ENCODE peak calls at places on chromosomes 11 and 22, in nine cellular contexts. One of them, this sample, is unnamed.

GRCh38 chr11:21514298-21514697 is 678.6 kb upstream of the ANO5 start:
- DNase-seq in fibroblast of mammary gland: no peak
- DNase-seq in HepG2: peak
- DNase-seq in foreskin fibroblast: no peak
- DNase-seq in psoas muscle: no peak
- DNase-seq in heart right ventricle: no peak
- DNase-seq in HFF-Myc: no peak
- DNase-seq in AG04449: no peak
- DNase-seq in astrocyte of the spinal cord: no peak
- DNase-seq in this sample: no peak

GRCh38 chr11:133388975-133389568 is 143.2 kb downstream of the OPCML start:
- DNase-seq in HepG2: no peak
- DNase-seq in heart right ventricle: no peak
- DNase-seq in foreskin fibroblast: no peak
- DNase-seq in HFF-Myc: no peak
- DNase-seq in psoas muscle: no peak
- DNase-seq in AG04449: no peak
- DNase-seq in fibroblast of mammary gland: no peak
- DNase-seq in astrocyte of the spinal cord: no peak
- DNase-seq in this sample: no peak

GRCh38 chr11:125224391-125225015 is 60.0 kb downstream of the PKNOX2 start:
- DNase-seq in astrocyte of the spinal cord: peak
- DNase-seq in HFF-Myc: no peak
- DNase-seq in heart right ventricle: peak
- DNase-seq in HepG2: peak
- DNase-seq in AG04449: no peak
- DNase-seq in fibroblast of mammary gland: peak
- DNase-seq in psoas muscle: no peak
- DNase-seq in foreskin fibroblast: peak
- DNase-seq in this sample: no peak

GRCh38 chr11:60204922-60205321 is 22.0 kb upstream of the MS4A6A start:
- DNase-seq in astrocyte of the spinal cord: no peak
- DNase-seq in fibroblast of mammary gland: no peak
- DNase-seq in HFF-Myc: no peak
- DNase-seq in heart right ventricle: no peak
- DNase-seq in psoas muscle: no peak
- DNase-seq in foreskin fibroblast: no peak
- DNase-seq in HepG2: no peak
- DNase-seq in AG04449: no peak
- DNase-seq in this sample: no peak

GRCh38 chr11:14644396-14645246 is 1.0 kb downstream of the PDE3B start:
- DNase-seq in HepG2: peak
- DNase-seq in HFF-Myc: no peak
- DNase-seq in foreskin fibroblast: peak
- DNase-seq in astrocyte of the spinal cord: peak
- DNase-seq in psoas muscle: peak
- DNase-seq in fibroblast of mammary gland: no peak
- DNase-seq in AG04449: no peak
- DNase-seq in heart right ventricle: peak
- DNase-seq in this sample: no peak

GRCh38 chr11:16632295-16633200 is 105.9 kb upstream of the C11orf58 start:
- DNase-seq in HepG2: peak
- DNase-seq in HFF-Myc: no peak
- DNase-seq in AG04449: no peak
- DNase-seq in heart right ventricle: no peak
- DNase-seq in foreskin fibroblast: no peak
- DNase-seq in psoas muscle: no peak
- DNase-seq in astrocyte of the spinal cord: peak
- DNase-seq in fibroblast of mammary gland: no peak
- DNase-seq in this sample: no peak

GRCh38 chr22:42277232-42277753 is 6.8 kb upstream of the TCF20 start:
- DNase-seq in heart right ventricle: no peak
- DNase-seq in HFF-Myc: no peak
- DNase-seq in foreskin fibroblast: no peak
- DNase-seq in HepG2: no peak
- DNase-seq in astrocyte of the spinal cord: no peak
- DNase-seq in psoas muscle: no peak
- DNase-seq in AG04449: no peak
- DNase-seq in fibroblast of mammary gland: no peak
- DNase-seq in this sample: no peak

GRCh38 chr22:25176175-25176574 is 23.5 kb upstream of the CRYBB3 start:
- DNase-seq in AG04449: no peak
- DNase-seq in foreskin fibroblast: no peak
- DNase-seq in HepG2: no peak
- DNase-seq in heart right ventricle: no peak
- DNase-seq in psoas muscle: no peak
- DNase-seq in HFF-Myc: no peak
- DNase-seq in fibroblast of mammary gland: no peak
- DNase-seq in astrocyte of the spinal cord: no peak
- DNase-seq in this sample: no peak

GRCh38 chr11:71502026-71502425 is 25.0 kb upstream of the KRTAP5-7 start:
- DNase-seq in HFF-Myc: no peak
- DNase-seq in HepG2: no peak
- DNase-seq in AG04449: no peak
- DNase-seq in foreskin fibroblast: no peak
- DNase-seq in psoas muscle: no peak
- DNase-seq in fibroblast of mammary gland: no peak
- DNase-seq in astrocyte of the spinal cord: no peak
- DNase-seq in heart right ventricle: no peak
- DNase-seq in this sample: no peak

GRCh38 chr11:67492801-67493547 is 10.1 kb downstream of the AIP start:
- DNase-seq in HFF-Myc: no peak
- DNase-seq in HepG2: no peak
- DNase-seq in foreskin fibroblast: no peak
- DNase-seq in psoas muscle: no peak
- DNase-seq in fibroblast of mammary gland: no peak
- DNase-seq in astrocyte of the spinal cord: no peak
- DNase-seq in AG04449: no peak
- DNase-seq in heart right ventricle: no peak
- DNase-seq in this sample: no peak

GRCh38 chr22:46997311-46997970 is 235.0 kb downstream of the TBC1D22A start:
- DNase-seq in fibroblast of mammary gland: no peak
- DNase-seq in foreskin fibroblast: no peak
- DNase-seq in HepG2: no peak
- DNase-seq in AG04449: no peak
- DNase-seq in psoas muscle: no peak
- DNase-seq in HFF-Myc: no peak
- DNase-seq in astrocyte of the spinal cord: no peak
- DNase-seq in heart right ventricle: no peak
- DNase-seq in this sample: no peak

GRCh38 chr22:39718206-39718605 is 147.7 kb downstream of the CACNA1I start:
- DNase-seq in astrocyte of the spinal cord: no peak
- DNase-seq in HFF-Myc: no peak
- DNase-seq in HepG2: no peak
- DNase-seq in fibroblast of mammary gland: no peak
- DNase-seq in foreskin fibroblast: no peak
- DNase-seq in heart right ventricle: no peak
- DNase-seq in psoas muscle: no peak
- DNase-seq in AG04449: no peak
- DNase-seq in this sample: no peak
- TF ChIP-seq CTCF in astrocyte of the spinal cord: no peak
- TF ChIP-seq CTCF in HFF-Myc: no peak
- TF ChIP-seq CTCF in HepG2: no peak
- TF ChIP-seq CTCF in fibroblast of mammary gland: no peak
- TF ChIP-seq CTCF in foreskin fibroblast: no peak
- TF ChIP-seq CTCF in heart right ventricle: no peak
- TF ChIP-seq CTCF in psoas muscle: no peak
- TF ChIP-seq CTCF in AG04449: no peak
- TF ChIP-seq CTCF in this sample: no peak

GRCh38 chr11:8806974-8807373 is 104.0 kb upstream of the AKIP1 start:
- DNase-seq in astrocyte of the spinal cord: no peak
- DNase-seq in heart right ventricle: no peak
- DNase-seq in HepG2: no peak
- DNase-seq in psoas muscle: no peak
- DNase-seq in foreskin fibroblast: no peak
- DNase-seq in HFF-Myc: no peak
- DNase-seq in AG04449: no peak
- DNase-seq in fibroblast of mammary gland: no peak
- DNase-seq in this sample: no peak
- H3K4me3 ChIP-seq in astrocyte of the spinal cord: no peak
- H3K4me3 ChIP-seq in heart right ventricle: no peak
- H3K4me3 ChIP-seq in HepG2: no peak
- H3K4me3 ChIP-seq in psoas muscle: peak
- H3K4me3 ChIP-seq in foreskin fibroblast: peak
- H3K4me3 ChIP-seq in HFF-Myc: peak
- H3K4me3 ChIP-seq in AG04449: peak
- H3K4me3 ChIP-seq in fibroblast of mammary gland: no peak
- H3K4me3 ChIP-seq in this sample: no peak

GRCh38 chr11:31045335-31045734 is 324.2 kb downstream of the DCDC1 start:
- DNase-seq in HFF-Myc: no peak
- DNase-seq in psoas muscle: no peak
- DNase-seq in AG04449: no peak
- DNase-seq in foreskin fibroblast: no peak
- DNase-seq in HepG2: peak
- DNase-seq in astrocyte of the spinal cord: peak
- DNase-seq in fibroblast of mammary gland: peak
- DNase-seq in heart right ventricle: no peak
- DNase-seq in this sample: peak
- TF ChIP-seq CTCF in HFF-Myc: no peak
- TF ChIP-seq CTCF in psoas muscle: no peak
- TF ChIP-seq CTCF in AG04449: no peak
- TF ChIP-seq CTCF in foreskin fibroblast: no peak
- TF ChIP-seq CTCF in HepG2: peak
- TF ChIP-seq CTCF in astrocyte of the spinal cord: peak
- TF ChIP-seq CTCF in fibroblast of mammary gland: peak
- TF ChIP-seq CTCF in heart right ventricle: peak
- TF ChIP-seq CTCF in this sample: peak

DNA sequence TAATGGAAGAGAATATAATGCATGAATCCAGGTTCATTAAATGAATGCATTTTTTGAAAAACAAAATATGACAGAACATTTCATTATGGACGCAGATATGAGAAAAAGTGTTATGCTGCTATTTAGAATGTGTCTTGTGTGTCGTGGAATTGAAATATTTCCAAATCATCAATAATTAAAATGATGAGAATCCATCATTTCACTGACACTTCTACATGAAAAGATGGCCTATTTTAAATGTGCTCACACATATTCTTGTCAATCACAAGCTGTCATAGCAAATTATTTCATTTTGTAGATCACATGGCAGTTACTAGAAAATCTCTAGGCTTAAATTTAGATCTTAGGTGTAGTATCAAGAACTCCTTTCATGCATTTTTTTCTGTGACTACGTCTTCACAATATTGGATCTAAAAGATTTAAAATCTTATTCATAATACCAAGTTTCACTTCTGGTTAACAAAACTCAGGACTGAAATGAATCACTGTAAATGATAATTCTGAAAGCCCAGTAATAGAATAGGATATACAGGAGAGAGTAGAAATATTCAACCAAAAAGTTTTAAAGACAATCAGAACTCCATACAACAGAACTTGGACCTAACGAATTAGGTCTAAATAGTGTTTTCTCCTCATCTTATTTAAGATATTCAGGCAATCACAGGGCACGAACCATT is 67.9 kb downstream of the DCDC1 start:
- DNase-seq in psoas muscle: no peak
- DNase-seq in foreskin fibroblast: no peak
- DNase-seq in astrocyte of the spinal cord: no peak
- DNase-seq in fibroblast of mammary gland: no peak
- DNase-seq in HepG2: no peak
- DNase-seq in HFF-Myc: no peak
- DNase-seq in AG04449: no peak
- DNase-seq in heart right ventricle: no peak
- DNase-seq in this sample: no peak
- H3K4me3 ChIP-seq in psoas muscle: no peak
- H3K4me3 ChIP-seq in foreskin fibroblast: no peak
- H3K4me3 ChIP-seq in astrocyte of the spinal cord: no peak
- H3K4me3 ChIP-seq in fibroblast of mammary gland: no peak
- H3K4me3 ChIP-seq in HepG2: no peak
- H3K4me3 ChIP-seq in HFF-Myc: no peak
- H3K4me3 ChIP-seq in AG04449: no peak
- H3K4me3 ChIP-seq in heart right ventricle: no peak
- H3K4me3 ChIP-seq in this sample: no peak

GRCh38 chr11:77473801-77474508 is at the start of gene PAK1:
- DNase-seq in foreskin fibroblast: peak
- DNase-seq in fibroblast of mammary gland: peak
- DNase-seq in HFF-Myc: peak
- DNase-seq in psoas muscle: peak
- DNase-seq in heart right ventricle: peak
- DNase-seq in AG04449: no peak
- DNase-seq in astrocyte of the spinal cord: peak
- DNase-seq in HepG2: peak
- DNase-seq in this sample: peak
- TF ChIP-seq CTCF in foreskin fibroblast: peak
- TF ChIP-seq CTCF in fibroblast of mammary gland: no peak
- TF ChIP-seq CTCF in HFF-Myc: no peak
- TF ChIP-seq CTCF in psoas muscle: no peak
- TF ChIP-seq CTCF in heart right ventricle: peak
- TF ChIP-seq CTCF in AG04449: peak
- TF ChIP-seq CTCF in astrocyte of the spinal cord: no peak
- TF ChIP-seq CTCF in HepG2: peak
- TF ChIP-seq CTCF in this sample: peak

GRCh38 chr11:47257518-47258316 is at the start of gene NR1H3:
- DNase-seq in psoas muscle: peak
- DNase-seq in AG04449: no peak
- DNase-seq in fibroblast of mammary gland: peak
- DNase-seq in astrocyte of the spinal cord: peak
- DNase-seq in HFF-Myc: peak
- DNase-seq in HepG2: peak
- DNase-seq in foreskin fibroblast: peak
- DNase-seq in heart right ventricle: peak
- DNase-seq in this sample: no peak

GRCh38 chr11:47259178-47259977 is 1.6 kb downstream of the NR1H3 start:
- DNase-seq in astrocyte of the spinal cord: peak
- DNase-seq in HFF-Myc: no peak
- DNase-seq in fibroblast of mammary gland: peak
- DNase-seq in HepG2: peak
- DNase-seq in heart right ventricle: peak
- DNase-seq in AG04449: no peak
- DNase-seq in psoas muscle: peak
- DNase-seq in foreskin fibroblast: peak
- DNase-seq in this sample: no peak

GRCh38 chr11:47256374-47256773 is 1.4 kb upstream of the NR1H3 start:
- DNase-seq in HepG2: no peak
- DNase-seq in HFF-Myc: no peak
- DNase-seq in astrocyte of the spinal cord: no peak
- DNase-seq in psoas muscle: no peak
- DNase-seq in fibroblast of mammary gland: no peak
- DNase-seq in foreskin fibroblast: no peak
- DNase-seq in heart right ventricle: no peak
- DNase-seq in AG04449: no peak
- DNase-seq in this sample: no peak

GRCh38 chr11:47258317-47258902 is 614 bp downstream of the NR1H3 start:
- DNase-seq in AG04449: no peak
- DNase-seq in foreskin fibroblast: no peak
- DNase-seq in HFF-Myc: no peak
- DNase-seq in psoas muscle: no peak
- DNase-seq in astrocyte of the spinal cord: no peak
- DNase-seq in fibroblast of mammary gland: no peak
- DNase-seq in HepG2: no peak
- DNase-seq in heart right ventricle: no peak
- DNase-seq in this sample: no peak

DNA sequence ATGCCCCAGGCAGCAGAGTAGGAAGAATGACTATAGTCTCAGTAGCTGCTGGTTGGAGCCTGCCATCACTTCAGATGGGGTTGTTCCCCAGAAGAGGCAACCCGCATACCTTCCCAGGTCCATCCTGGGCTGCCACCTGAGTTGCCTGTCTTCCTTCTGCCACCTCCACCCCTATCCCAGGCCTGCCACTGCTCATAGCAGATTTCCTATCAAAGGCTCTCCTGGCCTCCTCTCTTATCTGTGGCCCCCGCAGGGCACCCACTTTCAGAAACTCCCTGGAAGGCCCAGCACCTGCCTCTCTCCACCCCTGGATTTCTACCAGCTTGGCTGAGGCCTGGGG is 648 bp upstream of the NR1H3 start:
- DNase-seq in HFF-Myc: no peak
- DNase-seq in fibroblast of mammary gland: no peak
- DNase-seq in foreskin fibroblast: no peak
- DNase-seq in psoas muscle: no peak
- DNase-seq in astrocyte of the spinal cord: no peak
- DNase-seq in heart right ventricle: no peak
- DNase-seq in AG04449: no peak
- DNase-seq in HepG2: no peak
- DNase-seq in this sample: no peak
- H3K4me3 ChIP-seq in HFF-Myc: peak
- H3K4me3 ChIP-seq in fibroblast of mammary gland: no peak
- H3K4me3 ChIP-seq in foreskin fibroblast: no peak
- H3K4me3 ChIP-seq in psoas muscle: peak
- H3K4me3 ChIP-seq in astrocyte of the spinal cord: no peak
- H3K4me3 ChIP-seq in heart right ventricle: no peak
- H3K4me3 ChIP-seq in AG04449: no peak
- H3K4me3 ChIP-seq in HepG2: peak
- H3K4me3 ChIP-seq in this sample: peak